ENCODE peak calls at places on chromosomes 4 and X, in four cellular contexts. R, X, A and C are unnamed samples.

GRCh38 chrX:44643723-44644122 is 101.1 kb upstream of the FUNDC1 start:
- DNase-seq in X (no peak), A (no peak), R (no peak), C (no peak)

GRCh38 chr4:145307763-145308430 is 127.5 kb upstream of the OTUD4 start:
- DNase-seq in R (no peak), A (no peak), X (no peak), C (no peak)

GRCh38 chrX:118571829-118572228 is 76.2 kb downstream of the DOCK11 start:
- DNase-seq in A (peak), R (no peak), X (no peak), C (no peak)

GRCh38 chrX:45009371-45010000 is 136.5 kb downstream of the KDM6A start:
- DNase-seq in A (peak), X (no peak), R (no peak), C (peak)

GRCh38 chr4:9898596-9899345 is 117.3 kb downstream of the DRD5 start:
- DNase-seq in R (no peak), A (peak), X (no peak), C (peak)

GRCh38 chrX:9829308-9830267 is 43.4 kb downstream of the SHROOM2 start:
- DNase-seq in R (no peak), X (no peak), A (peak), C (peak)

GRCh38 chr4:87838207-87838606 is 5.4 kb downstream of the MEPE start:
- DNase-seq in A (peak), X (no peak), R (no peak), C (no peak)

GRCh38 chr4:114005569-114006442 is 26.4 kb upstream of the ARSJ start:
- DNase-seq in A (peak), R (no peak), X (no peak), C (peak)

GRCh38 chrX:140157611-140158010 is 192.3 kb upstream of the CXorf66 start:
- DNase-seq in X (no peak), A (peak), R (no peak), C (peak)

GRCh38 chrX:37787353-37787869 is 7.6 kb downstream of the CYBB start:
- DNase-seq in R (no peak), A (no peak), X (no peak), C (no peak)

GRCh38 chr4:173264245-173264959 is 69.8 kb downstream of the HMGB2 start:
- DNase-seq in X (no peak), R (peak), A (peak), C (no peak)

GRCh38 chr4:101199507-101200285 is 147.6 kb downstream of the PPP3CA start:
- DNase-seq in X (no peak), R (no peak), A (peak), C (no peak)

GRCh38 chr4:114597410-114598115 is 1.0 kb upstream of the UGT8 start:
- DNase-seq in X (no peak), R (no peak), A (no peak), C (no peak)

GRCh38 chr4:52822583-52823477 is 39.3 kb upstream of the RASL11B start:
- DNase-seq in X (peak), A (peak), R (no peak), C (peak)

GRCh38 chr4:119206178-119206577 is 6.3 kb upstream of the USP53 start:
- DNase-seq in R (no peak), X (no peak), A (no peak), C (no peak)

GRCh38 chr4:13665711-13666660 is 38.5 kb upstream of the BOD1L1 start:
- DNase-seq in R (no peak), A (peak), X (no peak), C (peak)

GRCh38 chr4:3828546-3828945 is 62.4 kb downstream of the ADRA2C start:
- DNase-seq in R (no peak), A (no peak), X (no peak), C (no peak)

GRCh38 chr4:41887821-41888699 is 47.2 kb upstream of the TMEM33 start:
- DNase-seq in R (peak), X (no peak), A (peak), C (peak)

GRCh38 chr4:55157559-55158277 is 32.3 kb upstream of the KDR start:
- DNase-seq in A (no peak), R (no peak), X (no peak), C (no peak)

GRCh38 chrX:31227250-31227649 is 155.4 kb upstream of the FTHL17 start:
- DNase-seq in R (no peak), A (peak), X (no peak), C (no peak)

GRCh38 chr4:26289421-26289820 is 31.4 kb upstream of the RBPJ start:
- DNase-seq in A (no peak), X (no peak), R (no peak), C (peak)

GRCh38 chrX:27679281-27679680 is 89.1 kb downstream of the DCAF8L2 start:
- DNase-seq in R (no peak), A (peak), X (no peak), C (peak)

GRCh38 chr4:157447195-157447594 is 226.7 kb downstream of the GRIA2 start:
- DNase-seq in A (no peak), R (no peak), X (no peak), C (peak)

GRCh38 chr4:125735107-125735506 is 420.4 kb downstream of the FAT4 start:
- DNase-seq in R (no peak), A (peak), X (no peak), C (peak)

GRCh38 chrX:30275498-30275897 is 28.6 kb downstream of the MAGEB1 start:
- DNase-seq in R (no peak), X (no peak), A (peak), C (peak)

GRCh38 chr4:7429069-7429416 is 5.7 kb downstream of the PSAPL1 start:
- DNase-seq in A (no peak), R (no peak), X (no peak), C (no peak)

GRCh38 chrX:118240359-118240758 is 105.5 kb upstream of the WDR44 start:
- DNase-seq in R (no peak), A (peak), X (no peak), C (no peak)

GRCh38 chr4:99022566-99022965 is 27.0 kb downstream of the METAP1 start:
- DNase-seq in A (no peak), X (no peak), R (no peak), C (no peak)

GRCh38 chrX:19107035-19107434 is 15.2 kb downstream of the ADGRG2 start:
- DNase-seq in R (no peak), A (no peak), X (no peak), C (no peak)

GRCh38 chr4:2617955-2618354 is 81.5 kb downstream of the FAM193A start:
- DNase-seq in X (no peak), R (no peak), A (no peak), C (no peak)

GRCh38 chr4:187179086-187180070 is 455.7 kb upstream of the FAT1 start:
- DNase-seq in X (no peak), R (no peak), A (peak), C (no peak)

GRCh38 chr4:8386731-8387130 is 53.8 kb downstream of the ACOX3 start:
- DNase-seq in R (no peak), X (no peak), A (no peak), C (no peak)

GRCh38 chrX:57821703-57822375 is 88.4 kb downstream of the ZXDA start:
- DNase-seq in X (no peak), A (peak), R (peak), C (peak)

GRCh38 chr4:65495439-65495838 is 174.8 kb downstream of the EPHA5 start:
- DNase-seq in R (no peak), X (no peak), A (no peak), C (no peak)

GRCh38 chr4:123488916-123489315 is 92.3 kb downstream of the SPRY1 start:
- DNase-seq in A (peak), X (no peak), R (no peak), C (peak)

GRCh38 chrX:72101597-72102037 is 30.1 kb downstream of the RTL5 start:
- DNase-seq in A (no peak), X (no peak), R (no peak), C (no peak)

GRCh38 chr4:123809864-123810263 is 413.3 kb downstream of the SPRY1 start:
- DNase-seq in X (no peak), A (no peak), R (no peak), C (no peak)

GRCh38 chr4:151256134-151256533 is 20.8 kb upstream of the PRSS48 start:
- DNase-seq in A (no peak), X (no peak), R (no peak), C (no peak)

GRCh38 chr4:139054791-139055376 is 39.3 kb downstream of the NOCT start:
- DNase-seq in X (no peak), R (no peak), A (peak), C (no peak)

GRCh38 chrX:151151668-151152267 is 24.6 kb upstream of the GPR50 start:
- DNase-seq in A (peak), R (peak), X (no peak), C (peak)
- TF ChIP-seq CTCF in A (peak), R (peak), X (peak), C (peak)

GRCh38 chrX:136260801-136261200 is 9.6 kb upstream of the MAP7D3 start:
- DNase-seq in X (no peak), R (no peak), A (peak), C (peak)

GRCh38 chrX:136259543-136259942 is 8.3 kb upstream of the MAP7D3 start:
- DNase-seq in R (no peak), X (no peak), A (peak), C (peak)

GRCh38 chrX:136262241-136262640 is 11.0 kb upstream of the MAP7D3 start:
- DNase-seq in A (no peak), X (no peak), R (no peak), C (no peak)

GRCh38 chrX:136261316-136261715 is 10.1 kb upstream of the MAP7D3 start:
- DNase-seq in A (no peak), X (no peak), R (no peak), C (peak)

DNA sequence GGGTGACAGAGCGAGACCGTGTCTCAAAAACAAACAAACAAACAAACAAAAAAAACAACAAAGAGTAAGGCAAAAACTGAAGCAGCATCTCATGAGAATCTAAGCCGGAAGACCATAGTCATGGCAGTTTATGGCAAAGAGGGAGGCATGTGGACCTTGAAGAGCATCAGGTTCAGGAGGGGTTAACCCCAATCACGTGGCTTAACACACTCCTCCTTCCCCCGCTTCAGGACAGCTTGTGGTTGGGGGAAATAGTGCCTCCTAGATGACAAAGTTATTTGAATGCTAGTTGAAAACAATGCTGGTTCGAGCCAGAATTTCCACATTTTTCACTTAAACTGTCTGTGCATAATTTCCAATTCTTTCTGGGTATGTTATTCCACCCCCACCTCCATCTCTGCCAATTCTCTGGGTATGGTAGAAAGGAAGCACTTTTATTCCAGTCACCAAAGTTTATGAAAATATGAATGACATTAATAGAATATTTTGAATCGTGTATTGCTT is 11.7 kb upstream of the MAP7D3 start:
- DNase-seq in X (no peak), R (no peak), A (no peak), C (no peak)
- TF ChIP-seq CTCF in X (no peak), R (no peak), A (no peak), C (no peak)

GRCh38 chrX:111874241-111874640 is 1.7 kb upstream of the TRPC5OS start:
- DNase-seq in X (no peak), R (no peak), A (no peak), C (no peak)
- TF ChIP-seq CTCF in X (no peak), R (no peak), A (no peak), C (no peak)

GRCh38 chr4:37663552-37663951 is 22.6 kb downstream of the RELL1 start:
- DNase-seq in R (no peak), X (no peak), A (no peak), C (no peak)

GRCh38 chr4:37665347-37666009 is 20.7 kb downstream of the RELL1 start:
- DNase-seq in A (no peak), R (no peak), X (no peak), C (no peak)

GRCh38 chr4:37667197-37668100 is 18.7 kb downstream of the RELL1 start:
- DNase-seq in A (peak), X (no peak), R (no peak), C (no peak)

GRCh38 chr4:37664696-37665095 is 21.5 kb downstream of the RELL1 start:
- DNase-seq in A (no peak), R (no peak), X (no peak), C (no peak)

DNA sequence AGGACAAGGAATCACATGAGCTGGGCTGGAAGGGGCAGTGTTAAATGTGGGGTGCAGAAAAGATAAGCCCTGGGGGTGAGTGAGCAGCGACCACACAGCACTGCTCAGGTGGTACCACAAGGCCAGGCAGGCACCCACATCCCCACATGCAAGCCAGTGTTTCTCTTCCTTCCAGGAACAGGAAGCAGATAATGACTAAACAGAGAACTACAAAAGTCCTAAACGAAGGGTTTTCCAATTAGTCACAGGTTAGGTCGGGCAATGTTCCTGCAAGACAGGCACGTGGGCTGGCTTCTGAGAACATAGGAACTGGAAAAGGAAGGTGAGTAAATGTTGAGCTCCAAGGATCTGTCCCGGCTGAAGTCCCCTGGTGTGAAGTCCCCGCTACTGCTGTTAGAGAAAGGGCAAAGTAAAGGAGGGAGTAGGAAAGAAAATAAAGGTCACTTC is 19.5 kb downstream of the RELL1 start:
- DNase-seq in R (no peak), X (no peak), A (peak), C (peak)
- TF ChIP-seq CTCF in R (no peak), X (peak), A (peak), C (peak)

GRCh38 chr4:18041114-18041513 is 19.6 kb upstream of the LCORL start:
- DNase-seq in A (no peak), X (no peak), R (no peak), C (no peak)

GRCh38 chr4:18039113-18039512 is 17.6 kb upstream of the LCORL start:
- DNase-seq in A (peak), R (no peak), X (no peak), C (peak)

GRCh38 chr4:18042012-18042411 is 20.5 kb upstream of the LCORL start:
- DNase-seq in A (no peak), R (no peak), X (no peak), C (no peak)

DNA sequence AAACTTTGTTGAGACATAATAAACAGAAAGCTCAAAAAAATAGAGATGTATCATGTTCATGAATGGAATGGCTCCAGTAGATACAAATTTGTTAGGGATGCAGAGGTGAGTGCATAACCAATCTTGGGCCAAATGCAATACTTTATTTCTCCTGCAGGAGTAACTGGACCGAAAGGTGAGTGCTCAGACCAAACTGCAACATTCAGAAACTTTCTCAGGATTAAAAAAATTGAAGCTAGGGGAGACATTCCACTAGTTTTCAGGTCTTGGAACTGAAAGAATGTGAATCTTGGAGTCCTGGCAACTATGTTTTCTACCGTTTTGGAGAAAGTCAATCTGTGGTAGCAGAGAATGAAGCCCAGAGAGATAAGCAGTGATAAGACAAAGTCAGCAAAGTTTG is 21.2 kb upstream of the LCORL start:
- DNase-seq in X (no peak), A (no peak), R (no peak), C (no peak)
- TF ChIP-seq CTCF in X (peak), A (peak), R (no peak), C (peak)